ENCODE peak calls at places on chromosomes 11 and 22, in nine cellular contexts. Y is body of pancreas, A is brain microvascular endothelial cell, D is IMR-90, F is coronary artery, W is transverse colon, K is AG04450, L is neural progenitor cell, R is tibial artery. X is an unnamed sample.

GRCh38 chr22:18985761-18986160 is 49.7 kb upstream of the PRODH start:
- DNase-seq in Y (no peak), A (no peak), D (no peak), F (peak), W (no peak), K (no peak), L (no peak), R (no peak), X (no peak)

GRCh38 chr11:33000181-33000580 is 15.5 kb upstream of the DEPDC7 start:
- DNase-seq in Y (no peak), A (peak), D (peak), F (no peak), W (no peak), K (peak), L (no peak), R (no peak), X (no peak)

GRCh38 chr22:27842236-27842993 is 40.9 kb upstream of the MN1 start:
- DNase-seq in Y (no peak), A (no peak), D (no peak), F (peak), W (no peak), K (no peak), L (no peak), R (no peak), X (no peak)

GRCh38 chr11:65871811-65872548 is 620 bp downstream of the EFEMP2 start:
- DNase-seq in Y (no peak), A (peak), D (no peak), F (no peak), W (no peak), K (no peak), L (peak), R (no peak), X (no peak)

GRCh38 chr22:35299217-35299716 is 427 bp upstream of the TOM1 start:
- DNase-seq in Y (no peak), A (no peak), D (no peak), F (no peak), W (no peak), K (no peak), L (no peak), R (no peak), X (no peak)

GRCh38 chr11:105611414-105611813 is 1.5 kb downstream of the GRIA4 start:
- DNase-seq in Y (no peak), A (no peak), D (no peak), F (no peak), W (no peak), K (no peak), L (no peak), R (no peak), X (no peak)

GRCh38 chr11:8321876-8322275 is 58.2 kb upstream of the LMO1 start:
- DNase-seq in Y (no peak), A (no peak), D (no peak), F (no peak), W (no peak), K (no peak), L (no peak), R (no peak), X (no peak)

GRCh38 chr11:129248618-129249017 is 56.5 kb upstream of the ARHGAP32 start:
- DNase-seq in Y (no peak), A (peak), D (peak), F (no peak), W (no peak), K (peak), L (no peak), R (no peak), X (no peak)

GRCh38 chr22:27223317-27224177 is 566.2 kb downstream of the MIAT start:
- DNase-seq in Y (no peak), A (peak), D (peak), F (peak), W (no peak), K (peak), L (no peak), R (no peak), X (no peak)

GRCh38 chr11:64954201-64954600 is 17.7 kb downstream of the MAJIN start:
- DNase-seq in Y (no peak), A (no peak), D (no peak), F (no peak), W (no peak), K (no peak), L (no peak), R (no peak), X (no peak)

GRCh38 chr11:134474942-134475341 is 62.9 kb upstream of the B3GAT1 start:
- DNase-seq in Y (no peak), A (no peak), D (no peak), F (peak), W (no peak), K (no peak), L (no peak), R (no peak), X (no peak)

GRCh38 chr11:42315846-42316245 is 856.4 kb upstream of the LRRC4C start:
- DNase-seq in Y (no peak), A (peak), D (no peak), F (no peak), W (no peak), K (no peak), L (no peak), R (no peak), X (no peak)

GRCh38 chr11:45450189-45450588 is 164.0 kb upstream of the SYT13 start:
- DNase-seq in Y (no peak), A (peak), D (peak), F (no peak), W (no peak), K (no peak), L (no peak), R (no peak), X (no peak)

GRCh38 chr11:75403037-75403436 is 3.7 kb downstream of the RPS3 start:
- DNase-seq in Y (no peak), A (no peak), D (no peak), F (no peak), W (no peak), K (no peak), L (no peak), R (no peak), X (no peak)
- H3K4me3 ChIP-seq in Y (no peak), A (no peak), D (no peak), F (no peak), W (no peak), K (no peak), L (no peak), R (no peak), X (peak)

DNA sequence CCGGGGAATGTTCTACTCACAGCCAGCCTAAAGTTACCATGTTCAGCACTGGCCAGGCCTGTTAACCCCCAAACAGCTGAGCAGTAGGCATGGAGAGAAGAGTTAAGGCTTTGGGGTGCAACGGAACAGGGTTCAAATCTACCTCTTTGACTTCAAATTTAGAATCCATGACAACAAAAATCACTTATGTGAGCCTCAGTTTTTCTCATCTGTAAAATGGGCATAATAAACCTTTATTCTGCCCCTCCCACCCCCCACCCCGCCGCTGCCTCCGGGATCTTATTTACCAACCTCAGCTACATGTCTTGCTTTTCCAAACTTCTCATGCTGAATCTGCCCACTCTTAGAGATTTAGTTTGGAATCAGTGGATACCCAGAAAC is 112.8 kb upstream of the CRYBB3 start:
- DNase-seq in Y (no peak), A (no peak), D (no peak), F (no peak), W (no peak), K (no peak), L (no peak), R (no peak), X (no peak)
- H3K27ac ChIP-seq in Y (no peak), A (no peak), D (no peak), F (peak), W (no peak), K (no peak), L (no peak), R (peak), X (no peak)

DNA sequence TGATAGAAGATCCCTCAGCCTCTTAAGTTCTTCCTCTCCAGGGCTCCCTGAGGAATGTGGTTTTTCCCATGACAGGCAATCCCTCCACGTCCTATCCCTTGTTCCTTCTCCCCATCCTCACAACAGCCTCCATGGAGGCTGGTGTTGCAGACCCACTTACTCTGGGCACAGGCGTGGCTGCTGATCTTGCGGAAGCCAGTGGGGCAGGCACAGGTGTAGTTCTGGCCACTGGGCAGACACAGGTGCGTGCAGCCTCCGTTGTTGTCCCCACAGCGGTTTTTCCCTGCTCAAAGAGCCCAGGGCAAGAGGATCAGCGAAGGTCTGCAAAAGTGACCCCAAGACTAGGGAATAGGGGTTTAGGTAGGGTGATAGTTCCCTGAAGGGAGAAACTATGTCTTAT is 29.1 kb downstream of the LRP4 start:
- DNase-seq in Y (no peak), A (no peak), D (no peak), F (no peak), W (no peak), K (no peak), L (no peak), R (no peak), X (no peak)
- TF ChIP-seq CTCF in Y (no peak), A (no peak), D (no peak), F (no peak), W (no peak), K (no peak), L (no peak), R (no peak), X (no peak)

GRCh38 chr11:2689551-2690260 is 10.1 kb downstream of the KCNQ1OT1 start:
- DNase-seq in Y (no peak), A (no peak), D (no peak), F (no peak), W (no peak), K (no peak), L (no peak), R (peak), X (no peak)
- H3K4me3 ChIP-seq in Y (no peak), A (no peak), D (no peak), F (no peak), W (no peak), K (no peak), L (no peak), R (no peak), X (no peak)

GRCh38 chr11:111407652-111408051 is 28.6 kb upstream of the POU2AF1 start:
- DNase-seq in Y (no peak), A (no peak), D (no peak), F (no peak), W (no peak), K (no peak), L (no peak), R (no peak), X (no peak)
- H3K27ac ChIP-seq in Y (no peak), A (no peak), D (no peak), F (no peak), W (no peak), K (no peak), L (no peak), R (no peak), X (no peak)

GRCh38 chr22:41857860-41858199 is 24.9 kb downstream of the SREBF2 start:
- DNase-seq in Y (no peak), A (no peak), D (no peak), F (no peak), W (no peak), K (no peak), L (no peak), R (no peak), X (no peak)
- TF ChIP-seq CTCF in Y (no peak), A (no peak), D (no peak), F (no peak), W (no peak), K (no peak), L (no peak), R (no peak), X (no peak)

GRCh38 chr22:46138058-46138797 is 12.1 kb upstream of the PPARA start:
- DNase-seq in Y (no peak), A (no peak), D (no peak), F (no peak), W (no peak), K (no peak), L (no peak), R (no peak), X (no peak)
- H3K4me3 ChIP-seq in Y (no peak), A (no peak), D (no peak), F (no peak), W (no peak), K (no peak), L (no peak), R (no peak), X (no peak)

GRCh38 chr22:31719850-31720471 is 30.0 kb downstream of the PRR14L start:
- DNase-seq in Y (no peak), A (no peak), D (no peak), F (no peak), W (no peak), K (no peak), L (no peak), R (no peak), X (no peak)

GRCh38 chr22:31726692-31727091 is 23.2 kb downstream of the PRR14L start:
- DNase-seq in Y (no peak), A (no peak), D (no peak), F (no peak), W (no peak), K (no peak), L (no peak), R (no peak), X (no peak)

GRCh38 chr22:31728857-31729256 is 21.1 kb downstream of the PRR14L start:
- DNase-seq in Y (no peak), A (no peak), D (no peak), F (no peak), W (no peak), K (no peak), L (no peak), R (no peak), X (no peak)

DNA sequence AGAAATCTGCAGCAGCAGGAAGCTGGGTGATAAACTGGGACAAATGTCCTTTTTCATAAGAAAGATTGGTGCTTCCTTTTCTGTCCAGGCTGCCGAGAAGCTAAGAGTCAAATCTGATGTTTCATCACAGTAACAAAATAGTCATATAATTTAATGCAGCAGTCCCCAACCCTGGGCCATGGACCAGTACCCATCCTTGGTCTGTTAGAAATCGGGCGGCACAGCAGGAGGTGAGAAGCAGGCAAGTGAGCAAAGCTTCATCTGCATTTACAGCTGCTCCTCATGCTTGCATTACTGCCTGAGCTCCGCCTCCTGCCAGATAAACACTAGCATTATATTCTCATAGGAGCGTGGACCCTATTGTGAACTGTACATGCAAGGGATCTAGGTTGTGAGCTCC is 26.2 kb downstream of the PRR14L start:
- DNase-seq in Y (no peak), A (no peak), D (no peak), F (no peak), W (no peak), K (no peak), L (no peak), R (no peak), X (no peak)
- H3K27ac ChIP-seq in Y (no peak), A (no peak), D (no peak), F (no peak), W (no peak), K (no peak), L (no peak), R (no peak), X (no peak)

GRCh38 chr22:39240841-39241631 is 3.7 kb downstream of the PDGFB start:
- DNase-seq in Y (peak), A (no peak), D (no peak), F (no peak), W (peak), K (no peak), L (peak), R (peak), X (peak)
- TF ChIP-seq CTCF in Y (peak), A (no peak), D (no peak), F (no peak), W (no peak), K (no peak), L (no peak), R (no peak), X (no peak)

GRCh38 chr11:117201516-117201866 is 2.3 kb downstream of the TAGLN start:
- DNase-seq in Y (no peak), A (no peak), D (no peak), F (no peak), W (no peak), K (no peak), L (no peak), R (no peak), X (no peak)

GRCh38 chr11:117202386-117203068 is 3.4 kb downstream of the TAGLN start:
- DNase-seq in Y (no peak), A (no peak), D (no peak), F (no peak), W (no peak), K (no peak), L (no peak), R (no peak), X (no peak)

GRCh38 chr11:117203069-117203407 is 3.9 kb downstream of the TAGLN start:
- DNase-seq in Y (no peak), A (no peak), D (no peak), F (no peak), W (no peak), K (no peak), L (no peak), R (no peak), X (no peak)

GRCh38 chr11:117200813-117201515 is 1.8 kb downstream of the TAGLN start:
- DNase-seq in Y (no peak), A (no peak), D (peak), F (no peak), W (no peak), K (no peak), L (no peak), R (no peak), X (no peak)

DNA sequence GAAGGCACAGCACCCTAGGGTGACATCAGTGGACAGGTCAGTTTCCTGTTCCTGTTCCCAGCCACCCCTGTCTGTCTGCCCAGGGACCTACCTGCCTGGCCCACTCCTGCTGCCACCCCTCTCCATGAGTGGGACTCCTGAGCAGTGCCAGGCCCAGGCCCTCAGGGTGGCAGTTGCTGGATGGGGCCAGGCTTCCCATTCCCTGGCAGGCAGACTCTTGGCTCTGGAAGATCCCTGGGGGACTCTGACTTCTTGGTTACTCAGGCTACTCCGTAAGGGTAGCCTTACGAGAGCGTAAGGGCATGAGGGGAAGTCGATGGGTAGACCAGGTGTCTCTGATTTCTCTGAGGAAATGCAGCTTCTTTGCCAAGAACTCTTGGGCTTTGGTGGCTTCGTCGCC is 2.7 kb downstream of the TAGLN start:
- DNase-seq in Y (no peak), A (no peak), D (no peak), F (no peak), W (no peak), K (no peak), L (no peak), R (no peak), X (no peak)
- H3K4me3 ChIP-seq in Y (no peak), A (peak), D (peak), F (peak), W (peak), K (peak), L (no peak), R (peak), X (peak)